ENCODE peak calls at places on chromosomes 4 and X, in four cellular contexts. Q, H, E and D are unnamed samples.

GRCh38 chr4:156976147-156976546 is 4.5 kb upstream of the PDGFC start:
- DNase-seq in Q (no peak), H (no peak), E (no peak), D (no peak)

GRCh38 chr4:40865696-40866095 is 115.9 kb downstream of the NSUN7 start:
- DNase-seq in Q (no peak), H (no peak), E (peak; percentile 24), D (no peak)

GRCh38 chr4:170097681-170098080 is 7.9 kb upstream of the AADAT start:
- DNase-seq in Q (no peak), H (no peak), E (no peak), D (no peak)

GRCh38 chr4:22850630-22851029 is 157.9 kb downstream of the GBA3 start:
- DNase-seq in Q (no peak), H (no peak), E (no peak), D (no peak)

GRCh38 chr4:89753601-89754066 is 83.3 kb downstream of the SNCA start:
- DNase-seq in Q (no peak), H (peak; percentile 30), E (no peak), D (no peak)

GRCh38 chr4:27176400-27176799 is 315.8 kb downstream of the STIM2 start:
- DNase-seq in Q (peak; percentile 14), H (peak; percentile 14), E (no peak), D (peak; percentile 15)

GRCh38 chr4:36214735-36215485 is 29.4 kb downstream of the ARAP2 start:
- DNase-seq in Q (no peak), H (no peak), E (no peak), D (no peak)

GRCh38 chr4:185390941-185391340 is 4.8 kb downstream of the LRP2BP start:
- DNase-seq in Q (no peak), H (no peak), E (no peak), D (no peak)

GRCh38 chr4:95267081-95267480 is 281.7 kb downstream of the UNC5C start:
- DNase-seq in Q (no peak), H (no peak), E (no peak), D (no peak)

GRCh38 chrX:138127314-138127713 is 561.4 kb downstream of the ZIC3 start:
- DNase-seq in Q (no peak), H (no peak), E (no peak), D (no peak)

GRCh38 chrX:19846995-19847790 is 40.2 kb downstream of the SH3KBP1 start:
- DNase-seq in Q (no peak), H (no peak), E (no peak), D (peak; percentile 79)

GRCh38 chr4:6581566-6582121 is 6.7 kb downstream of the MAN2B2 start:
- DNase-seq in Q (no peak), H (no peak), E (no peak), D (no peak)

GRCh38 chrX:33272986-33273385 is 61.6 kb upstream of the DMD start:
- DNase-seq in Q (no peak), H (no peak), E (no peak), D (no peak)

GRCh38 chr4:154135576-154135975 is 346.7 kb upstream of the SFRP2 start:
- DNase-seq in Q (no peak), H (no peak), E (no peak), D (no peak)

GRCh38 chr4:76012388-76012801 is 5.1 kb upstream of the CXCL9 start:
- DNase-seq in Q (no peak), H (no peak), E (no peak), D (no peak)

GRCh38 chrX:85112270-85112669 is 108.6 kb downstream of the APOOL start:
- DNase-seq in Q (no peak), H (no peak), E (no peak), D (no peak)

GRCh38 chr4:82491251-82491960 is 61.0 kb downstream of the ENOPH1 start:
- DNase-seq in Q (peak; percentile 14), H (no peak), E (no peak), D (no peak)

GRCh38 chrX:149470960-149471359 is 34.1 kb downstream of the IDS start:
- DNase-seq in Q (peak; percentile 75), H (peak; percentile 16), E (peak; percentile 84), D (peak; percentile 68)

GRCh38 chr4:143363332-143363731 is 26.7 kb downstream of the GAB1 start:
- DNase-seq in Q (no peak), H (no peak), E (no peak), D (no peak)

GRCh38 chrX:107563851-107564250 is 64.5 kb upstream of the PRPS1 start:
- DNase-seq in Q (no peak), H (no peak), E (no peak), D (no peak)

GRCh38 chr4:155026715-155027114 is 181.7 kb upstream of the NPY2R start:
- DNase-seq in Q (no peak), H (no peak), E (no peak), D (no peak)

GRCh38 chr4:73187325-73187724 is 71.3 kb downstream of the ANKRD17 start:
- DNase-seq in Q (no peak), H (no peak), E (no peak), D (no peak)

GRCh38 chrX:129654652-129655546 is at the start of gene APLN:
- DNase-seq in Q (peak; percentile 22), H (no peak), E (no peak), D (peak; percentile 54)

GRCh38 chr4:85544751-85545150 is 69.8 kb downstream of the ARHGAP24 start:
- DNase-seq in Q (no peak), H (no peak), E (no peak), D (no peak)

GRCh38 chr4:61277785-61278184 is 77.7 kb downstream of the ADGRL3 start:
- DNase-seq in Q (no peak), H (no peak), E (no peak), D (no peak)

GRCh38 chr4:99324978-99325377 is 3.8 kb upstream of the ADH1B start:
- DNase-seq in Q (peak; percentile 50), H (no peak), E (no peak), D (peak; percentile 20)

GRCh38 chr4:51843309-51844156 is 580 bp downstream of the DCUN1D4 start:
- DNase-seq in Q (peak; percentile 65), H (peak; percentile 28), E (peak; percentile 84), D (peak; percentile 82)

GRCh38 chr4:47741200-47741599 is 96.7 kb downstream of the CORIN start:
- DNase-seq in Q (no peak), H (no peak), E (no peak), D (no peak)

GRCh38 chrX:41001327-41001726 is 83.9 kb upstream of the USP9X start:
- DNase-seq in Q (no peak), H (peak; percentile 71), E (no peak), D (no peak)

GRCh38 chrX:48521353-48522243 is at the start of gene EBP:
- DNase-seq in Q (peak; percentile 92), H (peak; percentile 84), E (peak; percentile 93), D (peak; percentile 94)

GRCh38 chrX:47200385-47201150 is 6.9 kb downstream of the UBA1 start:
- DNase-seq in Q (no peak), H (peak; percentile 42), E (no peak), D (peak; percentile 51)

GRCh38 chrX:47198026-47198686 is 4.5 kb downstream of the UBA1 start:
- DNase-seq in Q (no peak), H (no peak), E (no peak), D (no peak)

GRCh38 chrX:47197526-47197925 is 3.9 kb downstream of the UBA1 start:
- DNase-seq in Q (no peak), H (no peak), E (no peak), D (peak; percentile 61)

GRCh38 chrX:47198687-47199080 is 5.1 kb downstream of the UBA1 start:
- DNase-seq in Q (no peak), H (no peak), E (no peak), D (no peak)

DNA sequence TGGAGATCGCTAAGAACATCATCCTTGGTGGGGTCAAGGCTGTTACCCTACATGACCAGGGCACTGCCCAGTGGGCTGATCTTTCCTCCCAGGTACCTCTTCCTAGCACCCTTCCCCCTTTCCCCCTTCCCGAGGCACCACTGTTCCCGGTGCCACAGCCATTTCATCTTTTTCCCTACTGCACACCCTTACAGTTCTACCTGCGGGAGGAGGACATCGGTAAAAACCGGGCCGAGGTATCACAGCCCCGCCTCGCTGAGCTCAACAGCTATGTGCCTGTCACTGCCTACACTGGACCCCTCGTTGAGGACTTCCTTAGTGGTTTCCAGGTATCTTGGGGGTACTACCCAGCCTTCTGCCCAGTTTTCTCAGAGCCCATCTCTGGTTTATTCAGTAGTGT is 5.7 kb downstream of the UBA1 start:
- DNase-seq in Q (no peak), H (no peak), E (no peak), D (no peak)
- TF ChIP-seq POLR2A in Q (no peak), H (no peak), E (no peak), D (no peak)

GRCh38 chrX:70260104-70260503 is at the start of gene P2RY4:
- DNase-seq in Q (no peak), H (no peak), E (no peak), D (no peak)
- H3K4me1 ChIP-seq in Q (no peaks in the 10 kb centered on the region), H (no peaks in the 10 kb centered on the region), E (peaks cover 3% of the 10 kb centered on the region), D (no peaks in the 10 kb centered on the region)

GRCh38 chr4:123444298-123444731 is 47.7 kb downstream of the SPRY1 start:
- DNase-seq in Q (no peak), H (peak; percentile 93), E (no peak), D (peak; percentile 28)
- TF ChIP-seq POLR2A in Q (peak; percentile 32), H (no peak), E (no peak), D (no peak)

GRCh38 chr4:1788254-1788973 is 4.7 kb upstream of the FGFR3 start:
- DNase-seq in Q (no peak), H (no peak), E (no peak), D (no peak)
- H3K4me1 ChIP-seq in Q (peaks cover 33% of the 10 kb centered on the region), H (peaks cover 95% of the 10 kb centered on the region), E (peaks cover 78% of the 10 kb centered on the region), D (peaks cover 11% of the 10 kb centered on the region)